ENCODE peak calls at places on chromosomes 7 and 10, in ten cellular contexts. I is GM20000; Z is GOT3; H is NB4; R is cardiac fibroblast; M is epithelial cell of esophagus; Q is RWPE1; T is HEK293T; L is A549; B is stimulated activated CD4-positive, alpha-beta T cell treated with anti-CD3 and anti-CD28 coated beads, Interleukin-2, amount 100 ng/mL, for 48 hours. X is an unnamed sample.

GRCh38 chr7:133513608-133514007 is 260.7 kb downstream of the EXOC4 start:
- DNase-seq in I (no peak), Z (no peak), H (no peak), R (peak), M (peak), Q (no peak), T (no peak), L (peak), B (no peak), X (peak)

GRCh38 chr7:141208539-141208938 is 134.7 kb downstream of the TMEM178B start:
- DNase-seq in I (no peak), Z (no peak), H (no peak), R (no peak), M (peak), Q (no peak), T (no peak), L (no peak), B (no peak), X (no peak)

GRCh38 chr10:34716234-34716633 is 98.9 kb downstream of the PARD3 start:
- DNase-seq in I (no peak), Z (no peak), H (no peak), R (no peak), M (no peak), Q (no peak), T (no peak), L (no peak), B (no peak), X (no peak)

GRCh38 chr10:95963202-95963991 is 55.6 kb downstream of the CC2D2B start:
- DNase-seq in I (peak), Z (no peak), H (peak), R (no peak), M (no peak), Q (no peak), T (no peak), L (no peak), B (no peak), X (no peak)

GRCh38 chr7:147569514-147569913 is 1021.1 kb upstream of the C7orf33 start:
- DNase-seq in I (no peak), Z (no peak), H (no peak), R (no peak), M (peak), Q (no peak), T (no peak), L (no peak), B (no peak), X (no peak)

GRCh38 chr7:142385528-142386340 is 127.9 kb upstream of the PRSS58 start:
- DNase-seq in I (peak), Z (no peak), H (peak), R (peak), M (peak), Q (peak), T (peak), L (peak), B (peak), X (peak)

GRCh38 chr7:88637795-88638194 is 121.7 kb upstream of the ZNF804B start:
- DNase-seq in I (no peak), Z (no peak), H (no peak), R (no peak), M (no peak), Q (no peak), T (no peak), L (no peak), B (no peak), X (no peak)

GRCh38 chr7:134948736-134949135 is 37.6 kb upstream of the AGBL3 start:
- DNase-seq in I (no peak), Z (no peak), H (no peak), R (peak), M (peak), Q (no peak), T (no peak), L (peak), B (no peak), X (no peak)

GRCh38 chr7:100544949-100545635 is 6.1 kb downstream of the AGFG2 start:
- DNase-seq in I (no peak), Z (no peak), H (no peak), R (peak), M (peak), Q (no peak), T (no peak), L (no peak), B (no peak), X (no peak)

GRCh38 chr10:33819206-33819605 is 484.7 kb upstream of the NRP1 start:
- DNase-seq in I (no peak), Z (no peak), H (no peak), R (no peak), M (no peak), Q (no peak), T (no peak), L (no peak), B (no peak), X (no peak)

GRCh38 chr7:75762350-75762917 is 9.6 kb downstream of the CCL26 start:
- DNase-seq in I (peak), Z (no peak), H (peak), R (peak), M (peak), Q (peak), T (peak), L (peak), B (no peak), X (peak)

GRCh38 chr10:19904202-19904661 is 88.0 kb downstream of the PLXDC2 start:
- DNase-seq in I (no peak), Z (no peak), H (peak), R (peak), M (no peak), Q (no peak), T (no peak), L (no peak), B (no peak), X (peak)

GRCh38 chr7:129636641-129637040 is 25.1 kb downstream of the NRF1 start:
- DNase-seq in I (no peak), Z (no peak), H (no peak), R (no peak), M (no peak), Q (no peak), T (no peak), L (no peak), B (no peak), X (no peak)

GRCh38 chr10:81662837-81663236 is 212.2 kb upstream of the NRG3 start:
- DNase-seq in I (no peak), Z (no peak), H (no peak), R (no peak), M (no peak), Q (no peak), T (no peak), L (no peak), B (no peak), X (no peak)

GRCh38 chr7:3931843-3932242 is 630.8 kb downstream of the SDK1 start:
- DNase-seq in I (no peak), Z (no peak), H (no peak), R (no peak), M (no peak), Q (no peak), T (no peak), L (no peak), B (no peak), X (no peak)

GRCh38 chr7:77537595-77538185 is 595 bp downstream of the PTPN12 start:
- DNase-seq in I (peak), Z (no peak), H (peak), R (peak), M (peak), Q (peak), T (peak), L (peak), B (peak), X (peak)

X was measured in H4.